ENCODE peak calls at places on chromosome 12, in six cellular contexts. One of them, this sample, is unnamed.
A peak's percentile ranks its signal among the peaks of the same experiment; 100 is the strongest.

GRCh38 chr12:104704224-104704623 is 247.5 kb downstream of the CHST11 start:
- DNase-seq in GM04504: no peak
- DNase-seq in HT1080: no peak
- DNase-seq in cerebellum: no peak
- DNase-seq in activated CD4-positive, alpha-beta T cell treated with anti-CD3 and anti-CD28 coated beads, Interleukin-2, amount 50 U/mL, for 1 hour: no peak
- DNase-seq in SK-N-SH: no peak
- DNase-seq in this sample: no peak

GRCh38 chr12:18971932-18972331 is 157.6 kb upstream of the PLEKHA5 start:
- DNase-seq in activated CD4-positive, alpha-beta T cell treated with anti-CD3 and anti-CD28 coated beads, Interleukin-2, amount 50 U/mL, for 1 hour: no peak
- DNase-seq in cerebellum: no peak
- DNase-seq in SK-N-SH: no peak
- DNase-seq in HT1080: no peak
- DNase-seq in GM04504: no peak
- DNase-seq in this sample: no peak

GRCh38 chr12:8890313-8891084 is 23.8 kb upstream of the PHC1 start:
- DNase-seq in cerebellum: peak; percentile 71
- DNase-seq in SK-N-SH: peak; percentile 76
- DNase-seq in GM04504: peak; percentile 14
- DNase-seq in HT1080: peak; percentile 42
- DNase-seq in activated CD4-positive, alpha-beta T cell treated with anti-CD3 and anti-CD28 coated beads, Interleukin-2, amount 50 U/mL, for 1 hour: peak; percentile 61
- DNase-seq in this sample: peak; percentile 10

GRCh38 chr12:81950871-81951270 is 191.7 kb upstream of the PPFIA2 start:
- DNase-seq in cerebellum: no peak
- DNase-seq in SK-N-SH: no peak
- DNase-seq in HT1080: no peak
- DNase-seq in GM04504: no peak
- DNase-seq in activated CD4-positive, alpha-beta T cell treated with anti-CD3 and anti-CD28 coated beads, Interleukin-2, amount 50 U/mL, for 1 hour: no peak
- DNase-seq in this sample: no peak

GRCh38 chr12:123879691-123880090 is 92.9 kb downstream of the CCDC92 start:
- DNase-seq in GM04504: no peak
- DNase-seq in SK-N-SH: no peak
- DNase-seq in activated CD4-positive, alpha-beta T cell treated with anti-CD3 and anti-CD28 coated beads, Interleukin-2, amount 50 U/mL, for 1 hour: no peak
- DNase-seq in HT1080: no peak
- DNase-seq in cerebellum: no peak
- DNase-seq in this sample: no peak

GRCh38 chr12:85280138-85280983 is at the start of gene ALX1:
- DNase-seq in GM04504: no peak
- DNase-seq in SK-N-SH: peak; percentile 75
- DNase-seq in HT1080: no peak
- DNase-seq in activated CD4-positive, alpha-beta T cell treated with anti-CD3 and anti-CD28 coated beads, Interleukin-2, amount 50 U/mL, for 1 hour: no peak
- DNase-seq in cerebellum: no peak
- DNase-seq in this sample: no peak

GRCh38 chr12:113097716-113098427 is 37.7 kb downstream of the RASAL1 start:
- DNase-seq in GM04504: no peak
- DNase-seq in HT1080: peak; percentile 21
- DNase-seq in SK-N-SH: peak; percentile 93
- DNase-seq in activated CD4-positive, alpha-beta T cell treated with anti-CD3 and anti-CD28 coated beads, Interleukin-2, amount 50 U/mL, for 1 hour: no peak
- DNase-seq in cerebellum: peak; percentile 95
- DNase-seq in this sample: no peak

GRCh38 chr12:124520258-124520657 is 47.2 kb downstream of the NCOR2 start:
- DNase-seq in activated CD4-positive, alpha-beta T cell treated with anti-CD3 and anti-CD28 coated beads, Interleukin-2, amount 50 U/mL, for 1 hour: no peak
- DNase-seq in HT1080: no peak
- DNase-seq in cerebellum: peak; percentile 71
- DNase-seq in GM04504: no peak
- DNase-seq in SK-N-SH: no peak
- DNase-seq in this sample: no peak

GRCh38 chr12:112111931-112112330 is 3.3 kb upstream of the NAA25 start:
- DNase-seq in activated CD4-positive, alpha-beta T cell treated with anti-CD3 and anti-CD28 coated beads, Interleukin-2, amount 50 U/mL, for 1 hour: no peak
- DNase-seq in HT1080: no peak
- DNase-seq in GM04504: no peak
- DNase-seq in cerebellum: no peak
- DNase-seq in SK-N-SH: no peak
- DNase-seq in this sample: no peak

GRCh38 chr12:13024151-13024946 is 19.8 kb upstream of the FAM234B start:
- DNase-seq in cerebellum: peak; percentile 38
- DNase-seq in GM04504: no peak
- DNase-seq in HT1080: no peak
- DNase-seq in activated CD4-positive, alpha-beta T cell treated with anti-CD3 and anti-CD28 coated beads, Interleukin-2, amount 50 U/mL, for 1 hour: no peak
- DNase-seq in SK-N-SH: no peak
- DNase-seq in this sample: no peak

GRCh38 chr12:116990971-116991966 is 80.5 kb downstream of the FBXW8 start:
- DNase-seq in SK-N-SH: no peak
- DNase-seq in activated CD4-positive, alpha-beta T cell treated with anti-CD3 and anti-CD28 coated beads, Interleukin-2, amount 50 U/mL, for 1 hour: no peak
- DNase-seq in cerebellum: no peak
- DNase-seq in HT1080: no peak
- DNase-seq in GM04504: no peak
- DNase-seq in this sample: peak; percentile 46